ENCODE peak calls at places on chromosomes 11 and 22, in nine cellular contexts. J is stimulated activated CD8-positive, alpha-beta memory T cell treated with anti-CD3 and anti-CD28 coated beads, Interleukin-2, amount 100 ng/mL, for 48 hours; H is activated naive CD4-positive, alpha-beta T cell treated with anti-CD3 and anti-CD28 coated beads, Interleukin-2, amount 10 ng/mL, durations not matched to agents 7 days and 5 days; N is fibroblast of pulmonary artery; I is stomach; X is heart right ventricle; A is activated CD4-positive, alpha-beta T cell treated with anti-CD3 and anti-CD28 coated beads, Interleukin-2, amount 50 U/mL, for 1 hour; B is Karpas-422; O is stimulated activated CD4-positive, alpha-beta T cell treated with anti-CD3 and anti-CD28 coated beads, TNF-alpha, amount 100 ng/mL, for 1 hour. Q is an unnamed sample.

GRCh38 chr11:83827940-83828554 is 541.9 kb upstream of the CCDC90B start:
- DNase-seq in J (no peak), H (no peak), N (peak; percentile 62), I (no peak), X (no peak), A (no peak), B (peak; percentile 85), O (no peak), Q (no peak)

GRCh38 chr11:129248618-129249017 is 56.5 kb upstream of the ARHGAP32 start:
- DNase-seq in J (no peak), H (no peak), N (peak; percentile 62), I (no peak), X (no peak), A (no peak), B (no peak), O (no peak), Q (peak; percentile 51)

GRCh38 chr11:64285885-64286800 is 495 bp downstream of the GPR137 start:
- DNase-seq in J (no peak), H (peak; percentile 58), N (no peak), I (no peak), X (no peak), A (no peak), B (peak; percentile 72), O (no peak), Q (no peak)

GRCh38 chr11:12505183-12505582 is 127.8 kb downstream of the PARVA start:
- DNase-seq in J (no peak), H (no peak), N (no peak), I (no peak), X (no peak), A (no peak), B (no peak), O (no peak), Q (no peak)

GRCh38 chr22:44668190-44668885 is 33.7 kb upstream of the PRR5 start:
- DNase-seq in J (no peak), H (peak; percentile 73), N (no peak), I (no peak), X (peak; percentile 37), A (peak; percentile 41), B (no peak), O (no peak), Q (no peak)

GRCh38 chr22:39724857-39725256 is 154.3 kb downstream of the CACNA1I start:
- DNase-seq in J (no peak), H (no peak), N (no peak), I (no peak), X (no peak), A (no peak), B (no peak), O (no peak), Q (no peak)

GRCh38 chr11:10392680-10393079 is 62.4 kb upstream of the AMPD3 start:
- DNase-seq in J (no peak), H (no peak), N (no peak), I (no peak), X (no peak), A (no peak), B (no peak), O (no peak), Q (no peak)

GRCh38 chr22:47606426-47606825 is 844.0 kb downstream of the TBC1D22A start:
- DNase-seq in J (no peak), H (no peak), N (no peak), I (no peak), X (no peak), A (no peak), B (no peak), O (no peak), Q (no peak)

GRCh38 chr11:46382644-46383403 is 1.4 kb downstream of the MDK start:
- DNase-seq in J (no peak), H (no peak), N (peak; percentile 63), I (no peak), X (no peak), A (no peak), B (no peak), O (no peak), Q (no peak)

GRCh38 chr11:66956689-66957290 is 1.4 kb downstream of the PC start:
- DNase-seq in J (no peak), H (no peak), N (peak; percentile 60), I (peak; percentile 27), X (no peak), A (no peak), B (no peak), O (no peak), Q (peak; percentile 81)

GRCh38 chr22:42816339-42816738 is 40.7 kb downstream of the ARFGAP3 start:
- DNase-seq in J (no peak), H (no peak), N (no peak), I (no peak), X (no peak), A (no peak), B (no peak), O (no peak), Q (peak; percentile 32)

GRCh38 chr11:61480936-61481335 is 27.6 kb upstream of the LRRC10B start:
- DNase-seq in J (no peak), H (peak; percentile 31), N (peak; percentile 34), I (no peak), X (no peak), A (no peak), B (peak; percentile 66), O (no peak), Q (peak; percentile 19)

GRCh38 chr11:60756307-60757032 is at the start of gene MS4A15:
- DNase-seq in J (no peak), H (peak; percentile 26), N (peak; percentile 24), I (no peak), X (no peak), A (no peak), B (peak; percentile 82), O (no peak), Q (peak; percentile 36)

GRCh38 chr22:40806711-40807110 is 12.4 kb downstream of the SLC25A17 start:
- DNase-seq in J (no peak), H (no peak), N (no peak), I (no peak), X (no peak), A (no peak), B (no peak), O (no peak), Q (no peak)

GRCh38 chr11:13963169-13963948 is 836 bp downstream of the SPON1 start:
- DNase-seq in J (no peak), H (peak; percentile 70), N (no peak), I (no peak), X (peak; percentile 31), A (peak; percentile 41), B (no peak), O (no peak), Q (no peak)

GRCh38 chr22:48853627-48854240 is 973.9 kb downstream of the BRD1 start:
- DNase-seq in J (no peak), H (no peak), N (no peak), I (no peak), X (no peak), A (no peak), B (no peak), O (no peak), Q (no peak)

GRCh38 chr22:45112136-45112879 is 51.4 kb upstream of the NUP50 start:
- DNase-seq in J (no peak), H (no peak), N (peak; percentile 22), I (no peak), X (no peak), A (no peak), B (no peak), O (no peak), Q (peak; percentile 84)

GRCh38 chr11:4921796-4922195 is 2.3 kb downstream of the OR51G1 start:
- DNase-seq in J (no peak), H (no peak), N (no peak), I (no peak), X (no peak), A (no peak), B (no peak), O (no peak), Q (peak; percentile 12)

GRCh38 chr11:115501504-115501894 is 2.7 kb downstream of the CADM1 start:
- DNase-seq in J (no peak), H (no peak), N (no peak), I (no peak), X (no peak), A (no peak), B (no peak), O (no peak), Q (no peak)

GRCh38 chr11:43944761-43945311 is 2.4 kb downstream of the C11orf96 start:
- DNase-seq in J (peak; percentile 61), H (peak; percentile 82), N (peak; percentile 64), I (peak; percentile 78), X (peak; percentile 85), A (peak; percentile 59), B (peak; percentile 91), O (no peak), Q (peak; percentile 54)

GRCh38 chr11:133898770-133899115 is 53.4 kb upstream of the SPATA19 start:
- DNase-seq in J (no peak), H (no peak), N (no peak), I (peak; percentile 10), X (no peak), A (no peak), B (no peak), O (no peak), Q (no peak)

GRCh38 chr11:46537851-46538295 is 56.0 kb downstream of the AMBRA1 start:
- DNase-seq in J (peak; percentile 14), H (peak; percentile 79), N (peak; percentile 85), I (peak; percentile 60), X (peak; percentile 33), A (peak; percentile 53), B (peak; percentile 91), O (no peak), Q (peak; percentile 76)

GRCh38 chr22:44281706-44282637 is 30.8 kb downstream of the SHISAL1 start:
- DNase-seq in J (no peak), H (no peak), N (no peak), I (no peak), X (no peak), A (no peak), B (no peak), O (no peak), Q (no peak)

GRCh38 chr22:26298605-26299310 is 129.5 kb downstream of the SEZ6L start:
- DNase-seq in J (no peak), H (no peak), N (no peak), I (no peak), X (no peak), A (no peak), B (no peak), O (no peak), Q (no peak)

GRCh38 chr11:14018441-14018840 is 55.9 kb downstream of the SPON1 start:
- DNase-seq in J (no peak), H (no peak), N (no peak), I (no peak), X (no peak), A (no peak), B (no peak), O (no peak), Q (no peak)

GRCh38 chr11:117786099-117786870 is 10.7 kb downstream of the DSCAML1 start:
- DNase-seq in J (no peak), H (no peak), N (no peak), I (no peak), X (no peak), A (no peak), B (no peak), O (no peak), Q (peak; percentile 1)

GRCh38 chr22:46367707-46368191 is 32.2 kb downstream of the TRMU start:
- DNase-seq in J (peak; percentile 62), H (peak; percentile 81), N (peak; percentile 58), I (peak; percentile 89), X (peak; percentile 78), A (peak; percentile 71), B (peak; percentile 92), O (peak; percentile 23), Q (peak; percentile 66)